ENCODE peak calls at places on chromosome 2, in nine cellular contexts. O is K562; H is PC-3; W is stimulated activated effector memory CD8-positive, alpha-beta T cell treated with anti-CD3 and anti-CD28 coated beads, Interleukin-12 subunit alpha, Interleukin-12 subunit beta, amount 100 ng/mL, for 72 hours; N is C1 segment of cervical spinal cord; M is HS-5; P is stomach; B is activated CD4-positive, CD25-positive, alpha-beta regulatory T cell; R is stimulated activated CD4-positive, alpha-beta T cell treated with anti-CD3 and anti-CD28 coated beads, Interleukin-1b, Interleukin-23, amount 100 ng/mL, for 4 hours. G is an unnamed sample.

GRCh38 chr2:18740428-18740827 is 151.1 kb upstream of the NT5C1B start:
- DNase-seq in M (no peak), O (no peak), R (no peak), P (no peak), B (no peak), W (no peak), H (no peak), N (no peak), G (no peak)

GRCh38 chr2:44751754-44752479 is 189.6 kb upstream of the SIX3 start:
- DNase-seq in H (no peak), W (no peak), R (no peak), M (no peak), B (no peak), N (no peak), P (no peak), O (peak; percentile 11), G (no peak)

GRCh38 chr2:45922577-45922988 is 271.1 kb downstream of the PRKCE start:
- DNase-seq in R (no peak), N (no peak), H (peak; percentile 48), B (no peak), O (no peak), P (no peak), M (no peak), W (no peak), G (peak; percentile 32)

GRCh38 chr2:170221317-170222288 is 43.7 kb downstream of the MYO3B start:
- DNase-seq in O (no peak), N (no peak), R (no peak), M (no peak), B (no peak), P (no peak), H (peak; percentile 23), W (no peak), G (no peak)

GRCh38 chr2:64035067-64035942 is 16.1 kb upstream of the VPS54 start:
- DNase-seq in W (no peak), B (no peak), P (no peak), N (no peak), O (no peak), H (peak; percentile 35), M (no peak), R (no peak), G (no peak)

GRCh38 chr2:171794918-171795317 is 99.1 kb downstream of the SLC25A12 start:
- DNase-seq in P (no peak), O (no peak), N (no peak), H (no peak), W (no peak), M (no peak), B (no peak), R (no peak), G (no peak)

GRCh38 chr2:118014492-118014824 is 588 bp upstream of the CCDC93 start:
- DNase-seq in N (no peak), M (no peak), P (no peak), W (no peak), B (no peak), R (no peak), H (no peak), O (no peak), G (peak; percentile 23)

GRCh38 chr2:1721706-1722483 is 22.4 kb downstream of the PXDN start:
- DNase-seq in R (no peak), P (no peak), W (no peak), O (no peak), N (no peak), B (no peak), M (no peak), H (peak; percentile 87), G (no peak)

GRCh38 chr2:232398293-232399034 is 8.2 kb upstream of the ALPG start:
- DNase-seq in H (peak; percentile 35), B (no peak), M (no peak), O (no peak), R (no peak), W (no peak), N (no peak), P (no peak), G (no peak)

G was measured in testis.